ENCODE peak calls at places on chromosomes 7 and 10, in ten cellular contexts. L is brain microvascular endothelial cell, W is A549, A is nucleus accumbens, E is substantia nigra, C is Calu3, Y is HEK293T, O is amniotic epithelial cell, B is heart left ventricle, U is ascending aorta. D is an unnamed sample.

GRCh38 chr7:50210706-50211115 is 93.8 kb upstream of the IKZF1 start:
- DNase-seq in L (no peak), W (no peak), A (no peak), E (no peak), C (no peak), Y (no peak), O (no peak), B (no peak), U (no peak), D (no peak)

GRCh38 chr10:131749767-131750142 is 151.1 kb upstream of the PPP2R2D start:
- DNase-seq in L (no peak), W (no peak), A (no peak), E (no peak), C (no peak), Y (no peak), O (no peak), B (no peak), U (no peak), D (no peak)

GRCh38 chr7:31003721-31004120 is 40.0 kb downstream of the GHRHR start:
- DNase-seq in L (no peak), W (no peak), A (no peak), E (no peak), C (no peak), Y (no peak), O (no peak), B (no peak), U (no peak), D (no peak)

GRCh38 chr10:58179238-58179637 is 88.5 kb downstream of the IPMK start:
- DNase-seq in L (no peak), W (peak), A (no peak), E (no peak), C (peak), Y (no peak), O (peak), B (no peak), U (no peak), D (no peak)

GRCh38 chr10:42781893-42782445 is 626 bp upstream of the BMS1 start:
- DNase-seq in L (no peak), W (peak), A (no peak), E (no peak), C (peak), Y (no peak), O (peak), B (no peak), U (no peak), D (no peak)

GRCh38 chr10:51422311-51423120 is 276.9 kb downstream of the CSTF2T start:
- DNase-seq in L (peak), W (peak), A (no peak), E (no peak), C (peak), Y (peak), O (peak), B (peak), U (no peak), D (no peak)

GRCh38 chr10:94038024-94038423 is 44.3 kb downstream of the PLCE1 start:
- DNase-seq in L (peak), W (peak), A (no peak), E (no peak), C (no peak), Y (no peak), O (peak), B (no peak), U (no peak), D (no peak)

GRCh38 chr7:732094-732541 is 5.0 kb upstream of the PRKAR1B start:
- DNase-seq in L (peak), W (peak), A (no peak), E (no peak), C (peak), Y (peak), O (peak), B (peak), U (no peak), D (no peak)

GRCh38 chr10:76632158-76633051 is 1005.2 kb downstream of the KCNMA1 start:
- DNase-seq in L (no peak), W (peak), A (no peak), E (no peak), C (no peak), Y (peak), O (peak), B (peak), U (no peak), D (no peak)

GRCh38 chr10:116076616-116077015 is 196.4 kb downstream of the GFRA1 start:
- DNase-seq in L (no peak), W (no peak), A (no peak), E (no peak), C (no peak), Y (no peak), O (no peak), B (no peak), U (no peak), D (no peak)

GRCh38 chr7:35705932-35706461 is 11.1 kb upstream of the HERPUD2 start:
- DNase-seq in L (no peak), W (no peak), A (no peak), E (no peak), C (no peak), Y (no peak), O (peak), B (no peak), U (no peak), D (no peak)

GRCh38 chr7:121576148-121576921 is 180.2 kb upstream of the FAM3C start:
- DNase-seq in L (no peak), W (no peak), A (no peak), E (no peak), C (no peak), Y (no peak), O (no peak), B (no peak), U (no peak), D (no peak)

GRCh38 chr7:116232402-116232749 is 22.0 kb downstream of the TES start:
- DNase-seq in L (no peak), W (no peak), A (no peak), E (no peak), C (no peak), Y (no peak), O (no peak), B (no peak), U (no peak), D (no peak)

GRCh38 chr7:17086403-17086802 is 204.6 kb upstream of the AGR3 start:
- DNase-seq in L (no peak), W (no peak), A (no peak), E (no peak), C (no peak), Y (no peak), O (no peak), B (no peak), U (no peak), D (no peak)

GRCh38 chr7:39595102-39595620 is 28.2 kb upstream of the RALA start:
- DNase-seq in L (peak), W (no peak), A (no peak), E (peak), C (no peak), Y (no peak), O (peak), B (no peak), U (no peak), D (no peak)

GRCh38 chr10:113970641-113971040 is 73.0 kb upstream of the ADRB1 start:
- DNase-seq in L (no peak), W (no peak), A (no peak), E (no peak), C (no peak), Y (no peak), O (no peak), B (no peak), U (no peak), D (no peak)

GRCh38 chr10:122053314-122053713 is 64.4 kb downstream of the TACC2 start:
- DNase-seq in L (no peak), W (no peak), A (no peak), E (no peak), C (no peak), Y (no peak), O (no peak), B (no peak), U (no peak), D (no peak)

GRCh38 chr10:60162631-60163030 is 227.0 kb downstream of the ANK3 start:
- DNase-seq in L (no peak), W (no peak), A (no peak), E (no peak), C (no peak), Y (no peak), O (no peak), B (no peak), U (no peak), D (no peak)

GRCh38 chr10:1414893-1415292 is 322.4 kb downstream of the ADARB2 start:
- DNase-seq in L (no peak), W (no peak), A (no peak), E (no peak), C (no peak), Y (no peak), O (no peak), B (no peak), U (no peak), D (no peak)

GRCh38 chr10:68251146-68251545 is 19.2 kb upstream of the ATOH7 start:
- DNase-seq in L (no peak), W (no peak), A (no peak), E (no peak), C (no peak), Y (no peak), O (no peak), B (no peak), U (no peak), D (no peak)

GRCh38 chr10:112580267-112580666 is 133.3 kb downstream of the VTI1A start:
- DNase-seq in L (no peak), W (no peak), A (no peak), E (no peak), C (no peak), Y (no peak), O (no peak), B (no peak), U (no peak), D (no peak)

GRCh38 chr7:45057853-45058252 is 30.9 kb downstream of the NACAD start:
- DNase-seq in L (no peak), W (no peak), A (no peak), E (no peak), C (no peak), Y (peak), O (no peak), B (no peak), U (no peak), D (no peak)

GRCh38 chr10:5561704-5562645 is 37.2 kb downstream of the CALML3 start:
- DNase-seq in L (no peak), W (no peak), A (no peak), E (no peak), C (no peak), Y (no peak), O (no peak), B (no peak), U (no peak), D (no peak)

GRCh38 chr10:72045586-72045985 is 42.8 kb downstream of the SPOCK2 start:
- DNase-seq in L (no peak), W (no peak), A (no peak), E (no peak), C (no peak), Y (no peak), O (peak), B (no peak), U (no peak), D (no peak)

GRCh38 chr10:9762966-9763656 is 1254.6 kb upstream of the CELF2 start:
- DNase-seq in L (peak), W (no peak), A (no peak), E (no peak), C (no peak), Y (no peak), O (peak), B (no peak), U (no peak), D (no peak)

GRCh38 chr7:2151235-2151634 is 81.5 kb downstream of the MAD1L1 start:
- DNase-seq in L (no peak), W (no peak), A (peak), E (peak), C (no peak), Y (no peak), O (no peak), B (no peak), U (no peak), D (no peak)